ENCODE peak calls at places on chromosomes 16 and 17, in seven cellular contexts. D is SK-N-SH, Y is HepG2, J is HCT116, Z is H1, M is GM12878, L is K562. E is an unnamed sample.

GRCh38 chr17:62085511-62086408 is 20.7 kb upstream of the MED13 start:
- DNase-seq in J (no peak), L (peak), Y (peak), D (no peak), Z (no peak), M (no peak), E (no peak)

GRCh38 chr17:81212365-81212764 is 10.4 kb downstream of the CEP131 start:
- DNase-seq in D (no peak), Z (no peak), L (no peak), J (no peak), Y (no peak), M (no peak), E (no peak)

GRCh38 chr16:89949121-89949742 is 677 bp downstream of the DEF8 start:
- DNase-seq in Z (no peak), M (no peak), D (peak), L (peak), Y (no peak), J (no peak), E (no peak)

GRCh38 chr16:76346210-76346609 is 69.0 kb downstream of the CNTNAP4 start:
- DNase-seq in J (no peak), Y (no peak), M (no peak), L (no peak), D (no peak), Z (no peak), E (no peak)

GRCh38 chr16:30896890-30897730 is 696 bp downstream of the CTF1 start:
- DNase-seq in D (peak), L (peak), Z (peak), J (peak), Y (peak), M (no peak), E (peak)

GRCh38 chr17:66348605-66349165 is 46.3 kb downstream of the PRKCA start:
- DNase-seq in Y (peak), Z (no peak), M (no peak), L (peak), D (peak), J (peak), E (no peak)

GRCh38 chr17:71726320-71726719 is 394.5 kb upstream of the SOX9 start:
- DNase-seq in J (no peak), M (no peak), D (no peak), Y (no peak), Z (no peak), L (no peak), E (no peak)

GRCh38 chr17:54738496-54738895 is 162.2 kb upstream of the TOM1L1 start:
- DNase-seq in Z (no peak), Y (no peak), D (no peak), L (no peak), M (no peak), J (no peak), E (no peak)

GRCh38 chr16:11035096-11035495 is 90.7 kb downstream of the CLEC16A start:
- DNase-seq in Z (no peak), L (no peak), Y (no peak), J (no peak), D (no peak), M (no peak), E (no peak)

GRCh38 chr16:56625140-56625942 is at the start of gene MT1E:
- DNase-seq in L (no peak), M (no peak), J (peak), Z (peak), Y (peak), D (peak), E (no peak)

DNA sequence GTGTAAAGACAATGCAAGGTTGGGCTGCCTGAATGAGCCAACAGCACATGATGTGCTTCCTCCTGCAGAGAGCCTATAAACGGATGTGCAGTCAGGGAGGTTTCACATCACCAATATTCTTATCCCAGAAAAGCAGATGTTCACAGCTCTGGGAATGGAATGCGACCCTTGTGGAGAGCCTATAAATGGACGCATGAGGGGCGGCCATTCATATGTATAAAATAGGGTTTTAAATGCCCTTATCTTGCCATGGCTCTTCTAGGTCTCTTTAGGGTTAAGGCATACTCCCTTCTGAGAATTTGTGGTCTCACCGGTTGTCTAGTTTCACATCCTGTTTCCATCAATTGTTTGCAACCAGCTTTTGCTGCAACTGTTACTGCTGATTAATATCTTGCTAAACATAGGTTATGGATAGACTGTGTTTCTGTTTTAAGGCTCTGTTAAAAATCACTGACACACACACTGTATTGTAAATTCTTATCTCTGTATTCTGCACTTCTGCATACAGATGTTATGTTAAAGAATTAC is 31.9 kb downstream of the SLFN11 start:
- DNase-seq in D (no peak), Z (no peak), Y (no peak), J (no peak), M (peak), L (no peak), E (no peak)
- TF ChIP-seq JUND in D (no peak), Z (no peak), Y (no peak), J (no peak), M (no peak), L (no peak), E (no peak)

DNA sequence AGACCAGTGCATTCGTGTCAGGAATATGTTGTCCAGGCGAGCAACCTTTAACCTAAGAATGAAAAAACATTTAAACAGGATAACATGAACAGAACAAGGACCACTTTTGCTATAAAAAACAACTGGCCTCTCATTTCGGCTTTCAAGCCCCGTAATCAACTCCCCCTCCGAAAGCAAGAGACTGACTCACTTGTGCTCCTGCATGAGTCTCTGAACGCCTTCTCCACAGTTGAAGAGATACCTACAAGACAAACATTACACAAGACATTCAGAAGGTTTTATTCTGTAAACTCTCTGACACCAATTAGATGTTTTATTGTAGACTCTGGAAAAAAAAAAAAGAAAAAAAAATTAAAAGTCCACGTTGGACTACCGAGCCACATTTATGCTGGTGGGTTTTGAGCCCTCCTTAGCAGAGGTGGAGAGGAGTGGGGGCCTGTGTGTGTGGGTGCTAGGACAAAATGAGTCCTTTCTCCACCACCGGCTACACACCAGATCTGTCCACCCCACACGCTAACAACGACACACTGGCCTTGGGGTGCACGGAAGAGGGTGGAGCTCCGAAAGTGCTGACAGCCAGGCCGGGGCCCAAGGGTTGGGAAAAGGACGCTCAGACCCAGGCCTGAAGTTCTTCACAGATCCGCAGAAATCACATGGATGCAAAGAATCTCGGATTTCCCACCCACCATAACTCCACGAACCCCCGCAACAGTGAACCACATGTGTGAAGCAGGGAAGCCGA is 775 bp downstream of the ELAC2 start:
- DNase-seq in J (no peak), Z (no peak), Y (peak), D (no peak), M (no peak), L (no peak), E (no peak)
- TF ChIP-seq JUND in J (no peak), Z (no peak), Y (no peak), D (no peak), M (no peak), L (no peak), E (no peak)

DNA sequence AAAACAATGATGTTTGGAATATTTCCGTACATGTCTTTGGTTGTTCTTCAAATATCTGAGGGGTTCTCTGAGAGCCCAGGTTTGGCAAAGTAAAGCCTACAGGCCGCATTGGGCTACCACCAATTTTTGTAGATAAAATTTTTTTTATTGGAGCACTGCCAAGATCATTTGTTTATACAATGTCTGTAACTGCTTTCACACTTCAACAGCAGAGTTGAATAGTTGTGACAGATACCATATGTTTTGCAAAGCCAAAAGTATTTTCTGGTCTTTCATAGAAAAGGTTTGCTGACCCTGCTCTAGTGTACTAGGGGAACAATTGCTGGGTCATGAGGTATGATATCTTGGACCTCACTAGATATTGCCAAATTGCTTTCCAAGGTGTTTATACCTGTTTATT is 10.5 kb downstream of the PPM1D start:
- DNase-seq in Y (no peak), Z (no peak), J (no peak), L (no peak), M (no peak), D (no peak), E (no peak)
- TF ChIP-seq JUND in Y (no peak), Z (no peak), J (no peak), L (no peak), M (no peak), D (no peak), E (no peak)

GRCh38 chr17:9809409-9809808 is 12.5 kb downstream of the GSG1L2 start:
- DNase-seq in D (no peak), Y (no peak), Z (no peak), L (no peak), M (no peak), J (no peak), E (no peak)
- TF ChIP-seq JUND in D (no peak), Y (no peak), Z (no peak), L (no peak), M (no peak), J (no peak), E (no peak)

DNA sequence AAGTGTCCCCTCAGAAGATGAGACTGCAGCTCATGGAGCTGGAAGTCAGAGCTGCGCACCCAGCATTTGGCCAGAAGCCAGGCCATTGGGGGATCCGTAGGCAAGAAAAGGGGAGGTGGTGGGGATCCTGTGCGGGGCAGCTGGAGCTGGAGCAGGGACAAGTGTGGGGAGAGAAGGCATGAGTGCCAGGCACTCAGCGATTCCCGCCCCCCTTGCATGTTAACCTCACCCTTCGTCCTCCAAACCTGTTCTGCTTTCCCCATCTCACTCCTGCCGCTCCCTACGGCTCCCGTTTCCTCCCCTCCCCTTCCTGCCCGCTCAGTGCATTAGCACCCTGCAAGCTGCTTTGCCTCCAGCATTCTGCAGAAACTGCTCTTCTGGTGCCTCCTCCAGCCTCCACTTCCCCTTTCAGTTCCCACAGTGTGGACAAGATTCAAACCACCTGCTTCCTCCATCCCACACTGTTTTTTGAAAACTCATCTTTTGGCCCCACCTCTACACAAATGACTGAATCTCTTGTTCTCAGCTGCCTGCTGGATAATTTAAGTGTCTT is 5.6 kb downstream of the ALOX15 start:
- DNase-seq in M (peak), D (no peak), Y (no peak), L (no peak), Z (no peak), J (no peak), E (no peak)
- TF ChIP-seq JUND in M (no peak), D (no peak), Y (no peak), L (no peak), Z (no peak), J (no peak), E (no peak)

DNA sequence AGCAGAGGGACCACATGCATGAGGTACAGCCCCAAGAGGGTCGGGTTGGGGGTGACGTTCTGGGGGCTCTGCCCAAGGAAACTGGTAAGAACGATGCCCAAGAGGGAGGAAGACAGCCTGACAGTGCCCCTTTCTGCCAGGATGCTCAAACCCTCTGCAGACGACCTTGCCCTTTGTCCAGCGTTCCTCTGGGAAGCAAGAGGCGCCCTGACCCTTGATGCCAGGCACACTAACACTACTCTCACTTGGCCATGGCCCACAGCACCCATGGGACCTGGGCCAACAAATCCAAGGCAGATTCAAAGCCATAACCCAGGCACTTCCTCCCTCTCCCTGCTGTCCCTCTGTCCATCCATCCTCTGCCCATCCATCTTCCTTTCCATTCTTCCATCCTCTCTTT is 20.4 kb downstream of the TK2 start:
- DNase-seq in D (no peak), Y (no peak), J (no peak), L (no peak), Z (no peak), M (no peak), E (no peak)
- TF ChIP-seq JUND in D (no peak), Y (no peak), J (no peak), L (no peak), Z (no peak), M (no peak), E (no peak)

GRCh38 chr17:33864758-33865229 is 390.3 kb upstream of the CCL2 start:
- DNase-seq in D (peak), L (no peak), Y (no peak), M (no peak), Z (no peak), J (no peak), E (no peak)

GRCh38 chr17:33858121-33858520 is 397.0 kb upstream of the CCL2 start:
- DNase-seq in J (no peak), M (no peak), L (no peak), D (no peak), Z (no peak), Y (no peak), E (no peak)

GRCh38 chr17:33858682-33859081 is 396.4 kb upstream of the CCL2 start:
- DNase-seq in Z (no peak), J (no peak), L (peak), D (no peak), Y (no peak), M (no peak), E (no peak)

GRCh38 chr17:33868899-33869298 is 386.2 kb upstream of the CCL2 start:
- DNase-seq in D (no peak), J (no peak), M (no peak), Y (no peak), L (no peak), Z (no peak), E (no peak)

DNA sequence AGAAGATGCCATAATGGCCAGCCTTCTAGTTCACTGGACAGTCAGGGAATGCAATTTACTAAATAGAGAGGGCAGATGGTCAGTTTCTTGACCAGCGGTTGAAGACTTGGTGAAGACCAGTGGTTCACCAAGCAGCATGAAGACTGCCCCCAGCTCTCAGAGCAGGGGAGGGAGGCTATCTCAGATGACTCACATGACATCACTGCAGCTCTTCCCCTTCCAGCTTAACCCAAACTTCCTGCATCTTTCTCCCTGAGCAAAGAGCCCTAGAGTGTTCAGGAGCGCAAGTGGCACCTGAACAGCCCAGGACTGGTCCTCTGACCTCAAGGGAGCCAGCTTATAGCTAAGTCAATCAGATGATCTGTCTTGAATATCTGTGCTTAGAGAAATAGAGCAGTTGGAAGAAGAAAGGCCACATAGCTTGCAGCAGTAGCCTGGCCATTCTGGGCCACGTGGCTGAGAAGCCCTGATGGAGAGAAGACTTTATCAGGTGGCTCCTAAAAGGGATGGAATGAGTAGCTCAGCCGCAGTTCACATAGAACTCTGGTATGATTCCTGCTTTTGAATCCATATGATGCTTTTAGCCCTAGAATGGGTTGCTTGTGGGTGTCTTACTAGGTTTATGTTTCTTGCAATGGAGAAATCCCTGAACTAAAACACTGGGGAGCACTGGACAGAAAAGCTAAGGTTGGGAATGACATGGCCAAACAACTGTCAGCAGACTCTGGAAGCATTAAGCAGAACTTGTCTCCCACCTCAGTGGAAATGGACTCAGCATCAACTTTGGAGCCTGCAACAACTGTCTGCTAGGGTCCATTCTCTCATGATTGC is 392.1 kb upstream of the CCL2 start:
- DNase-seq in J (no peak), Z (no peak), L (no peak), M (no peak), D (no peak), Y (no peak), E (no peak)
- TF ChIP-seq JUND in J (no peak), Z (no peak), L (peak), M (no peak), D (no peak), Y (no peak), E (no peak)

GRCh38 chr16:1020591-1020990 is 39.0 kb downstream of the SOX8 start:
- DNase-seq in J (no peak), Y (no peak), M (no peak), D (no peak), L (no peak), Z (no peak), E (no peak)

GRCh38 chr16:1018447-1018846 is 36.9 kb downstream of the SOX8 start:
- DNase-seq in Z (no peak), J (no peak), M (no peak), D (no peak), Y (no peak), L (no peak), E (no peak)

GRCh38 chr16:1019934-1020305 is 38.4 kb downstream of the SOX8 start:
- DNase-seq in Z (no peak), L (peak), M (no peak), J (no peak), Y (no peak), D (peak), E (no peak)

GRCh38 chr16:1021553-1022160 is 40.1 kb downstream of the SOX8 start:
- DNase-seq in J (no peak), M (no peak), Y (no peak), L (no peak), Z (no peak), D (no peak), E (no peak)

GRCh38 chr16:1019234-1019933 is 37.8 kb downstream of the SOX8 start:
- DNase-seq in Z (no peak), M (no peak), J (no peak), L (no peak), D (peak), Y (no peak), E (no peak)
- TF ChIP-seq JUND in Z (no peak), M (no peak), J (no peak), L (no peak), D (no peak), Y (no peak), E (no peak)